ENCODE peak calls at places on chromosomes 2 and 18, in four cellular contexts. S is CD8-positive, alpha-beta memory T cell; R is sigmoid colon; C is BJ. K is an unnamed sample.

GRCh38 chr2:220191031-220191430 is 563.6 kb downstream of the SLC4A3 start:
- DNase-seq in S (no peak), R (no peak), C (no peak), K (no peak)

GRCh38 chr2:33467413-33467812 is 9.0 kb upstream of the RASGRP3 start:
- DNase-seq in S (no peak), R (no peak), C (no peak), K (no peak)

GRCh38 chr2:188788621-188789020 is 185.6 kb upstream of the COL3A1 start:
- DNase-seq in S (no peak), R (peak; percentile 91), C (no peak), K (no peak)

GRCh38 chr2:18132697-18133096 is 254.2 kb downstream of the KCNS3 start:
- DNase-seq in S (no peak), R (no peak), C (no peak), K (no peak)

GRCh38 chr2:190090148-190090547 is 27.6 kb upstream of the MSTN start:
- DNase-seq in S (no peak), R (no peak), C (no peak), K (no peak)

GRCh38 chr18:68916734-68917133 is 118.9 kb downstream of the CCDC102B start:
- DNase-seq in S (no peak), R (no peak), C (no peak), K (no peak)

GRCh38 chr2:221911316-221911715 is 339.2 kb upstream of the EPHA4 start:
- DNase-seq in S (no peak), R (no peak), C (no peak), K (no peak)

GRCh38 chr2:240397542-240397916 is 37.9 kb upstream of the GPC1 start:
- DNase-seq in S (no peak), R (peak; percentile 58), C (no peak), K (no peak)

GRCh38 chr2:238096311-238097011 is 3.7 kb upstream of the ESPNL start:
- DNase-seq in S (no peak), R (no peak), C (no peak), K (no peak)

GRCh38 chr2:96073170-96073775 is 38.6 kb upstream of the GPAT2 start:
- DNase-seq in S (no peak), R (no peak), C (no peak), K (no peak)

GRCh38 chr18:76273956-76274355 is 221.1 kb downstream of the ZNF516 start:
- DNase-seq in S (no peak), R (no peak), C (no peak), K (no peak)

GRCh38 chr18:30328839-30329238 is 713.7 kb downstream of the DSC3 start:
- DNase-seq in S (no peak), R (no peak), C (no peak), K (no peak)

DNA sequence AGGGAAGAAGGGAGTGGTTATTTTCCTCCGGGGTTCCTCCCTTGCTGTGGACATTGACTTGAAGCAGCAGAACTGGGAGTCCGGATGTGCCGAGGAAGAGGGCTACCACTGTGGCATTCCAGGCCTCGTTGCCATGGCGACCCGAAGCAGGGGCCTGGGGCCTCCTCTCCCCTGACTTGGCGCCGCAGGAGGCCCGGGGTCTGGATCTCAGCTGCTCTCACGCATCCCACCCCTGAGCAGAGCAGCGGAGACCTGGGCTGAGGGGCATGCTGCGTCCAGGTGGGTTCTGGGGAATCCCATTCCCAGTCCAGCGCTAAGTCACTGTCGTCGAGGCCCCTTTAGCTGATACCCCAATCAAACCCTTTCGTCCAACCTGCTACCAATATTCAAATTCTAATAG is 100.2 kb downstream of the BCL11A start:
- DNase-seq in S (no peak), R (no peak), C (no peak), K (no peak)
- H3K36me3 ChIP-seq in S (no peaks in the 10 kb centered on the region), R (no peaks in the 10 kb centered on the region), C (no peaks in the 10 kb centered on the region), K (no peaks in the 10 kb centered on the region)

GRCh38 chr2:231176061-231176460 is 22.4 kb upstream of the ARMC9 start:
- DNase-seq in S (no peak), R (no peak), C (no peak), K (no peak)
- H3K36me3 ChIP-seq in S (peaks cover under 1% of the 10 kb centered on the region), R (no peaks in the 10 kb centered on the region), C (no peaks in the 10 kb centered on the region), K (peaks cover 31% of the 10 kb centered on the region)

GRCh38 chr2:24832526-24832925 is 39.3 kb downstream of the CENPO start:
- DNase-seq in S (no peak), R (peak; percentile 45), C (no peak), K (no peak)
- H3K36me3 ChIP-seq in S (no peaks in the 10 kb centered on the region), R (no peaks in the 10 kb centered on the region), C (peaks cover 16% of the 10 kb centered on the region), K (no peaks in the 10 kb centered on the region)

GRCh38 chr2:117949800-117950199 is 64.1 kb downstream of the CCDC93 start:
- DNase-seq in S (no peak), R (no peak), C (no peak), K (no peak)
- H3K36me3 ChIP-seq in S (peaks cover 61% of the 10 kb centered on the region), R (peaks cover 55% of the 10 kb centered on the region), C (peaks cover 10% of the 10 kb centered on the region), K (peaks cover 49% of the 10 kb centered on the region)

GRCh38 chr18:2680216-2680792 is 24.8 kb downstream of the SMCHD1 start:
- DNase-seq in S (no peak), R (no peak), C (no peak), K (no peak)
- H3K36me3 ChIP-seq in S (peaks cover 38% of the 10 kb centered on the region), R (peaks cover 1% of the 10 kb centered on the region), C (no peaks in the 10 kb centered on the region), K (peaks cover 73% of the 10 kb centered on the region)

DNA sequence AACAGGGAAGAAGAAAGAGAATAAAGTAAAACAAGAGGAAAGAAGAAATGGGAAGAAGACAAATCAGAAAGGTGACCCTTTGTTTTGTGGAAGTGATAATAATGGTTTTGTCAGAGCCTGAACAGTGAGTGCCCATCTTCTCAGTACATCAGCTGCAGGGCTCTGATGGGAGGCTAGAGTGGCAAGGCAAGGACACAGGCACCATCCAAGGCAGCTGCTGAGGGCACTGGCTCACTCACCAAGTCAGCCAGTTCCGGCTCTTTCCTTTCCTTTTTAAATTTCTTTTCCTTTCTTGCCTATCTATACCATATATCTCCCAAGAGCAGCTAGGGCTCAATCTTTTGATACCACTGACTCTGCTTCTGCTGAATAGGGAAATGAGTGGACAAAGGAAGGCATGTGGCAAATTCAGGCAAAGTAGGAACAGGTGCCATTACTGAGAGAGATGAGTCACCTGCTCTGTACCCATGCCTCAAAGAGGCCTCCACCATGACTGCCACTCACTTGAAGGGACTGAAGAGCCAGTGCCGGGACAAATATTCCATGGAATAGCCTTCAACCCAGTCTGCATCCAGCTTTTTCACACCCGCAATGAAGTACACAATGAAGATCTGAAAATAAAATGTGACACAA is 6.2 kb downstream of the GGCX start:
- DNase-seq in S (no peak), R (no peak), C (no peak), K (no peak)
- H3K36me3 ChIP-seq in S (peaks cover 30% of the 10 kb centered on the region), R (peaks cover 43% of the 10 kb centered on the region), C (peaks cover 29% of the 10 kb centered on the region), K (peaks cover 50% of the 10 kb centered on the region)

GRCh38 chr2:8802741-8803140 is 34.7 kb downstream of the KIDINS220 start:
- DNase-seq in S (no peak), R (no peak), C (no peak), K (no peak)
- H3K36me3 ChIP-seq in S (peaks cover 42% of the 10 kb centered on the region), R (peaks cover 30% of the 10 kb centered on the region), C (peaks cover 9% of the 10 kb centered on the region), K (peaks cover 50% of the 10 kb centered on the region)

K was measured in SK-N-MC.